ENCODE peak calls at places on chromosomes 5 and 9, in ten cellular contexts. U is OCI-LY7; H is upper lobe of right lung; I is effector memory CD4-positive, alpha-beta T cell; G is IMR-90; D is uterus; E is prostate gland; C is HepG2; X is trophoblast cell; O is astrocyte. R is an unnamed sample.
A peak's percentile ranks its signal among the peaks of the same experiment; 100 is the strongest.

GRCh38 chr9:98706651-98707103 is 2.1 kb downstream of the GABBR2 start:
- DNase-seq in D (no peak), I (no peak), H (no peak), G (peak; percentile 52), X (no peak), E (no peak), U (no peak), C (no peak), O (peak; percentile 22), R (no peak)

GRCh38 chr9:74643303-74643933 is 146.3 kb downstream of the RORB start:
- DNase-seq in U (no peak), H (no peak), G (no peak), E (no peak), O (no peak), X (no peak), C (no peak), D (no peak), I (no peak), R (peak; percentile 50)

GRCh38 chr5:97131139-97131710 is 11.2 kb downstream of the LIX1 start:
- DNase-seq in I (no peak), O (peak; percentile 84), H (no peak), D (no peak), E (no peak), G (peak; percentile 56), X (no peak), C (no peak), U (no peak), R (no peak)

GRCh38 chr9:130634801-130635200 is 29.6 kb upstream of the PRDM12 start:
- DNase-seq in C (no peak), H (peak; percentile 28), D (no peak), U (no peak), E (no peak), O (no peak), I (no peak), X (no peak), G (no peak), R (no peak)

GRCh38 chr5:181130832-181131496 is at the start of gene OR2V1:
- DNase-seq in O (no peak), I (no peak), H (no peak), X (no peak), G (no peak), D (no peak), C (no peak), U (no peak), E (no peak), R (no peak)

GRCh38 chr5:174397206-174397605 is 327.2 kb upstream of the MSX2 start:
- DNase-seq in H (no peak), C (no peak), U (no peak), O (no peak), X (no peak), I (no peak), D (no peak), G (no peak), E (no peak), R (no peak)

GRCh38 chr5:177447611-177448243 is 1.1 kb downstream of the PRR7 start:
- DNase-seq in X (no peak), H (no peak), I (no peak), C (peak; percentile 91), U (peak; percentile 43), G (peak; percentile 51), O (peak; percentile 60), D (no peak), E (no peak), R (no peak)

GRCh38 chr9:98807811-98808195 is 333 bp downstream of the GALNT12 start:
- DNase-seq in C (no peak), O (no peak), X (peak; percentile 39), I (peak; percentile 10), U (peak; percentile 33), D (no peak), H (peak; percentile 72), E (no peak), G (no peak), R (no peak)

GRCh38 chr5:76337949-76338589 is 65.0 kb upstream of the IQGAP2 start:
- DNase-seq in E (peak; percentile 70), I (peak; percentile 17), O (peak; percentile 70), G (peak; percentile 47), D (no peak), H (no peak), U (peak; percentile 74), C (peak; percentile 60), X (peak; percentile 93), R (peak; percentile 34)

GRCh38 chr5:98341711-98342042 is 431.8 kb upstream of the RGMB start:
- DNase-seq in O (no peak), U (no peak), X (no peak), D (no peak), I (no peak), C (no peak), G (peak; percentile 48), E (no peak), H (no peak), R (no peak)

GRCh38 chr9:18629136-18629535 is 155.2 kb downstream of the ADAMTSL1 start:
- DNase-seq in D (no peak), H (no peak), C (no peak), U (no peak), X (no peak), I (no peak), G (no peak), O (peak; percentile 66), E (no peak), R (no peak)

GRCh38 chr9:134691695-134692572 is 50.3 kb downstream of the COL5A1 start:
- DNase-seq in C (no peak), O (no peak), D (no peak), G (no peak), H (no peak), I (no peak), X (no peak), E (no peak), U (no peak), R (peak; percentile 24)

DNA sequence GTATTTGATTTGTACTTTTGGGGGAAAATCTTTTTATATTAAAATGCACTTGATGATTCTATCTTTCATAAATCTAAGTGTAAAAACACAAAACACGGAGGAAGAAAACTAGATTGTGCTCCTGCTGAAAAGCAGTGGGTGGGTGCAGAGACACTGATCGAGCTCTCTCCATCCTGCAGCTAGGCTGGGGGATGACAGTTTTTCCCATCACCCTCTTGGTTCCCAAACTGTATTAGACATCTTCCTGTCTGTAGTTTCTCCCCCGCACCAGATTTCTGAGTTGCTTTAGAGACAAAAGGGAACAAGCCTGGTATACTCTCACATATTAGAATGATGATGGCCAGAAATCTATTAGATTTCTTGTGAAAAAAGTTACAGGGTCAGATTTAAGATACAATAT is 99.6 kb downstream of the FAM114A2 start:
- DNase-seq in O (no peak), H (no peak), C (no peak), E (no peak), X (no peak), U (no peak), D (no peak), G (no peak), I (no peak), R (no peak)
- H3K27ac ChIP-seq in O (no peak overlapping the region), H (no peak overlapping the region), C (no peak overlapping the region), E (no peak overlapping the region), X (no peak overlapping the region), U (no peak overlapping the region), D (no peak overlapping the region), G (no peak overlapping the region), I (no peak overlapping the region), R (no peak overlapping the region)

DNA sequence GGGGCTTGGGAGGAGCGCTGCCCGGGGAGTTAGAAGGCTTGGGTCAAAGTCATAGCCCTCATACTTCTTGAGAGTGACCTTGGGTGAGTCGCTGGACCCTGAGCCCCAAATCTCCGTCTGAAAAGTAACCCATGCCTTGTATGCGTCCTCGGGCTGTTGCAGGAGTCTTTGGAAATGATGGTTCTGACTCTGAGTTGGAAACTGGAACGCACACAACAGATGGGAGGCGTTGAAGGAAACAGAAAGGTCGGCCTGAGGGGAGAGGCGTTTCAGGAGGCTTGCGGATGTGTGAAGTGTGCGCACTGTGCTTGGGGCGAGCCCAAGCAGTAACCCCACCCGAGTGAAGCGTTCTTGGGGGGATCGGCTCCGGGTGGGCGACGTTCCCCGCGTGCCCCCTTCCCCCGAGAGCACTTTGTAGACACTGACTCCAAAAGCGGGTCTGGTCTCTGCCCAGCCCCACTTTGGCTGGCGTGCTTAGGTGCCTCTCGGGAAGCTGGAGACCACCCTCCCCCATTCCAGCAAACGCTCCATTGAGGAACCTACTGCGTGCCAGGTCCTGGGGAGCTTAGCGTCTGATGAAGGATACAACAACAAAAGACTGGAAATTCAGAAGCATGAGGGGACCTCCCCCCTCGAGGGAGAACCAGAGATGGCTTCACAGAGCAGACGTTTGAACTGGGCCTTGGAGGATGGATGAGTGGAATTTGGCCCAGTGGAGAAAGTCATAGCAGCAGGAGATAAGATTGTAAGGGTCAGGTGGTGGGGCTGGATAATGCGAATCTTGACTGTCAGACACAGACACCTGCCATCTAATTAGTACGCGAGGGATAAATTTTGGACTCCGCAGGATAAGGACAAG is 949 bp upstream of the SLC25A51 start:
- DNase-seq in D (peak; percentile 34), G (peak; percentile 32), O (no peak), E (no peak), H (no peak), I (no peak), X (peak; percentile 35), U (no peak), C (no peak), R (no peak)
- H3K4me3 ChIP-seq in D (peak overlapping the region; percentile 64), G (peak overlapping the region; percentile 78), O (peak overlapping the region; percentile 92), E (peak overlapping the region; percentile 90), H (peak overlapping the region; percentile 94), I (peak overlapping the region; percentile 83), X (peak overlapping the region; percentile 92), U (peak overlapping the region; percentile 94), C (peak overlapping the region; percentile 94), R (peak overlapping the region; percentile 75)

GRCh38 chr9:124285903-124286291 is 28.1 kb downstream of the NEK6 start:
- DNase-seq in C (no peak), H (peak; percentile 84), E (no peak), I (no peak), D (peak; percentile 87), U (no peak), X (peak; percentile 67), G (peak; percentile 99), O (peak; percentile 98), R (no peak)
- H3K4me1 ChIP-seq in C (peaks cover 94% of the 10 kb centered on the region), H (peaks cover 85% of the 10 kb centered on the region), E (peaks cover 14% of the 10 kb centered on the region), I (peaks cover 18% of the 10 kb centered on the region), D (no peaks in the 10 kb centered on the region), U (peaks cover 35% of the 10 kb centered on the region), X (peaks cover 39% of the 10 kb centered on the region), G (peaks cover 63% of the 10 kb centered on the region), O (peaks cover 81% of the 10 kb centered on the region), R (peaks cover 61% of the 10 kb centered on the region)

GRCh38 chr5:125045647-125046046 is 299.2 kb upstream of the ZNF608 start:
- DNase-seq in U (no peak), C (no peak), X (no peak), D (no peak), E (no peak), H (no peak), I (no peak), O (no peak), G (peak; percentile 54), R (no peak)

GRCh38 chr5:125043781-125044391 is 297.4 kb upstream of the ZNF608 start:
- DNase-seq in H (peak; percentile 62), X (peak; percentile 50), O (peak; percentile 94), U (no peak), G (peak; percentile 56), I (no peak), D (peak; percentile 22), C (no peak), E (peak; percentile 66), R (peak; percentile 57)

GRCh38 chr5:125042243-125042887 is 295.9 kb upstream of the ZNF608 start:
- DNase-seq in C (no peak), G (peak; percentile 74), D (no peak), I (no peak), O (peak; percentile 80), U (no peak), E (no peak), H (no peak), X (no peak), R (no peak)

GRCh38 chr5:125046838-125047237 is 300.4 kb upstream of the ZNF608 start:
- DNase-seq in I (no peak), X (no peak), H (no peak), O (no peak), C (no peak), E (no peak), U (no peak), D (no peak), G (no peak), R (no peak)

GRCh38 chr5:125044491-125045282 is 298.2 kb upstream of the ZNF608 start:
- DNase-seq in H (no peak), X (peak; percentile 36), C (no peak), U (no peak), I (no peak), G (no peak), D (no peak), E (no peak), O (peak; percentile 58), R (no peak)
- H3K27ac ChIP-seq in H (no peak overlapping the region), X (no peak overlapping the region), C (no peak overlapping the region), U (no peak overlapping the region), I (no peak overlapping the region), G (no peak overlapping the region), D (no peak overlapping the region), E (no peak overlapping the region), O (peak overlapping the region; percentile 64), R (no peak overlapping the region)